ENCODE peak calls at places on chromosomes 7 and 10, in six cellular contexts. P is heart left ventricle, L is HepG2, O is esophagus muscularis mucosa, I is uterus, A is Peyer's patch. J is an unnamed sample.

GRCh38 chr10:789831-790701 is 100.6 kb upstream of the DIP2C start:
- DNase-seq in L (no peak), O (no peak), I (no peak), P (no peak), A (peak; percentile 64), J (no peak)

GRCh38 chr7:17680943-17681351 is 259.3 kb downstream of the SNX13 start:
- DNase-seq in O (no peak), A (no peak), P (no peak), L (peak; percentile 11), I (no peak), J (peak; percentile 64)

GRCh38 chr7:18429547-18429946 is 66.0 kb upstream of the HDAC9 start:
- DNase-seq in I (no peak), O (no peak), L (no peak), A (no peak), P (no peak), J (peak; percentile 64)

GRCh38 chr10:110857265-110858158 is 14.2 kb upstream of the PDCD4 start:
- DNase-seq in P (no peak), A (peak; percentile 88), I (no peak), L (peak; percentile 59), O (no peak), J (peak; percentile 72)

GRCh38 chr7:498678-499641 is 20.7 kb downstream of the PDGFA start:
- DNase-seq in L (no peak), A (no peak), O (no peak), I (no peak), P (no peak), J (no peak)

GRCh38 chr10:102988404-102989314 is 70.6 kb downstream of the CNNM2 start:
- DNase-seq in I (no peak), P (no peak), L (peak; percentile 97), A (no peak), O (no peak), J (peak; percentile 71)

GRCh38 chr7:2034291-2035201 is 198.2 kb downstream of the MAD1L1 start:
- DNase-seq in P (no peak), O (no peak), L (peak; percentile 41), A (no peak), I (no peak), J (no peak)

GRCh38 chr7:16740996-16741395 is 12.6 kb upstream of the TSPAN13 start:
- DNase-seq in P (no peak), O (no peak), L (no peak), I (no peak), A (no peak), J (no peak)

GRCh38 chr10:17257466-17258321 is 29.7 kb downstream of the VIM start:
- DNase-seq in A (peak; percentile 75), I (peak; percentile 41), O (no peak), L (peak; percentile 44), P (peak; percentile 50), J (peak; percentile 90)

GRCh38 chr10:127890935-127891334 is 1.8 kb downstream of the CLRN3 start:
- DNase-seq in O (peak; percentile 26), A (peak; percentile 47), P (no peak), I (no peak), L (no peak), J (no peak)

GRCh38 chr7:76369011-76369410 is 10.2 kb upstream of the YWHAG start:
- DNase-seq in L (no peak), O (no peak), I (no peak), A (no peak), P (no peak), J (no peak)

GRCh38 chr7:117873056-117873932 is at the start of gene CTTNBP2:
- DNase-seq in L (no peak), I (peak; percentile 62), O (no peak), A (peak; percentile 57), P (peak; percentile 56), J (peak; percentile 64)
- TF ChIP-seq CTCF in L (no peak), I (peak; percentile 29), O (no peak), A (no peak), P (no peak), J (no peak)

DNA sequence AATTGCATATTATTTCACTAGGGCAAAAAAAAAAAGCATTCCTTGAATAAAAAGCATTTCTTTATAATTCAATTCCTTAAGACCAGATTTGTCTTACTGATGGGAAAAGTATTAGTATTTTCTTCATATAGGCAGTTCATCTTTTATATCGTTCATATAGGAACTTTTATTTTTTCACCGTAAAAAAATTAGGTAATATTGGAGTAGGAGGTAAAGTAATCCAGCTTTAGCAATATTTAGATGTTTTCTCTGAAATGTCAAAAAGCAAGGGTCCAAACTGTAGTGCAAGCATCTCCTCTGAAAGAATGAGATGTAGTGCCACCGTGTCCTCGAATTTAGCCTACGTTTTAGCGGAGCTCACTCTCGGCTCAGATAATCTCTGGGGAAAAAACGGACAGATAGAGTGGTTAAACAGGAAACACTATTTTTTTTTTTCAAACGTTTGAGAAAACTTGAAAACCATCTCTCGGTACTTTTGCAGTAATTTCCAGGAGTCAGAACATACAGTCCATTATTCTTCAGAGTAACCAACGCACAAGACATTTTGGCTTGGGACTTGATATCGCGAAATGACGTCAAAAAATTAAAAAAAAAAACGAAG is 5.4 kb upstream of the SPAG6 start:
- DNase-seq in P (no peak), A (no peak), L (no peak), I (no peak), O (no peak), J (no peak)
- H3K4me3 ChIP-seq in P (peak overlapping the region; percentile 82), A (peak overlapping the region; percentile 80), L (peak overlapping the region; percentile 69), I (peak overlapping the region; percentile 54), O (peak overlapping the region; percentile 84), J (peak overlapping the region; percentile 78)

GRCh38 chr7:108097703-108098102 is 32.5 kb downstream of the LAMB4 start:
- DNase-seq in P (no peak), L (peak; percentile 20), O (no peak), A (no peak), I (no peak), J (no peak)
- TF ChIP-seq CTCF in P (peak; percentile 28), L (peak; percentile 65), O (peak; percentile 11), A (peak; percentile 61), I (no peak), J (peak; percentile 56)

GRCh38 chr7:92590711-92591310 is 621 bp upstream of the FAM133B start:
- DNase-seq in O (no peak), L (no peak), P (no peak), A (no peak), I (no peak), J (no peak)
- H3K4me3 ChIP-seq in O (peak overlapping the region; percentile 81), L (peak overlapping the region; percentile 66), P (peak overlapping the region; percentile 92), A (peak overlapping the region; percentile 87), I (peak overlapping the region; percentile 85), J (peak overlapping the region; percentile 83)

GRCh38 chr10:98745645-98746044 is 298.9 kb upstream of the HPS1 start:
- DNase-seq in A (no peak), L (no peak), P (no peak), O (no peak), I (no peak), J (no peak)

DNA sequence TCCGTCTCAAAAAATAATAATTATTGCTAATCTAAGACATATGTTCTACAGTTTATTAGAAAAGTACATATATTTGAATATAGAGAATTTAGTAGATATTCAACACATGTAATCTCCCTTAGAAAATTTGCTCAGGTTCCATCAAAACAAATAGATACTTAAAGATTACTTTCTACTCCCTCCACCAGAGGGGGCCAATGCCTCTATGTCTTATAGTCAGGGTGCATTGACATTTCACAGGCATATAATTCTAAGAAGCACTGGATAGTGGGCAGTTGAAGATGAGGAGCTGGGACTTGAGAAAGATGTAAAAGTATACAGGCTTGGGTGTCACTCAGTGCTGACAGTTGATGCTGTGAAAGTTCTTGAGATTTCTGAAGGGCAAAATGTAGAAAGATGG is 301.6 kb upstream of the HPS1 start:
- DNase-seq in I (no peak), P (no peak), L (peak; percentile 30), A (no peak), O (no peak), J (peak; percentile 26)
- TF ChIP-seq CTCF in I (no peak), P (no peak), L (peak; percentile 44), A (peak; percentile 39), O (peak; percentile 53), J (peak; percentile 28)

DNA sequence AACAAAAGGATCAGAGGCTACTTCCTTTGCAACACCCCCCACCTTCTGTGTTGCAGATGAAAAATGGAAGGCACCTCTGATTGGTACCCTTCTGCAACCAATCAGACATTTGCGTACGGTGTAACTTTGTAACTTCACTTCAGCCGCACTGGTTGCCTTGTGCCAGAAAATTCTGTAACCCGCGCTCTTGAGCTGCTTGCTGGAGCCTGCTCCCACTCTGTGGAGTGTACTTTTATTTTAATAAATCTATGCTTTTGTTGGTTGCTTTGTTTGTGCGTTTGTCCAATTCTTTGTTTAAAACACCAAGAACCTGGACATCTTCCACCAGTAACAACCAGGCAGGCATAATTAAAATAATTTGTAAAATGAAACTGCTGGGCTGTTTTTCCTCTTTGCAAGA is 31.5 kb upstream of the TAX1BP1 start:
- DNase-seq in P (no peak), I (no peak), O (no peak), A (no peak), L (no peak), J (no peak)
- H3K4me3 ChIP-seq in P (no peak overlapping the region), I (no peak overlapping the region), O (no peak overlapping the region), A (no peak overlapping the region), L (no peak overlapping the region), J (no peak overlapping the region)

GRCh38 chr7:142528608-142529408 is 220.5 kb upstream of the PRSS1 start:
- DNase-seq in I (no peak), O (peak; percentile 86), L (no peak), A (no peak), P (no peak), J (no peak)
- TF ChIP-seq CTCF in I (no peak), O (no peak), L (no peak), A (no peak), P (no peak), J (peak; percentile 11)

GRCh38 chr7:77808517-77808916 is 9.9 kb downstream of the PHTF2 start:
- DNase-seq in L (no peak), A (no peak), I (no peak), P (no peak), O (no peak), J (no peak)

GRCh38 chr7:77806425-77806824 is 7.9 kb downstream of the PHTF2 start:
- DNase-seq in P (no peak), A (no peak), I (no peak), L (no peak), O (no peak), J (no peak)

GRCh38 chr7:77813180-77813579 is 14.6 kb downstream of the PHTF2 start:
- DNase-seq in L (no peak), P (no peak), I (no peak), A (no peak), O (no peak), J (no peak)

DNA sequence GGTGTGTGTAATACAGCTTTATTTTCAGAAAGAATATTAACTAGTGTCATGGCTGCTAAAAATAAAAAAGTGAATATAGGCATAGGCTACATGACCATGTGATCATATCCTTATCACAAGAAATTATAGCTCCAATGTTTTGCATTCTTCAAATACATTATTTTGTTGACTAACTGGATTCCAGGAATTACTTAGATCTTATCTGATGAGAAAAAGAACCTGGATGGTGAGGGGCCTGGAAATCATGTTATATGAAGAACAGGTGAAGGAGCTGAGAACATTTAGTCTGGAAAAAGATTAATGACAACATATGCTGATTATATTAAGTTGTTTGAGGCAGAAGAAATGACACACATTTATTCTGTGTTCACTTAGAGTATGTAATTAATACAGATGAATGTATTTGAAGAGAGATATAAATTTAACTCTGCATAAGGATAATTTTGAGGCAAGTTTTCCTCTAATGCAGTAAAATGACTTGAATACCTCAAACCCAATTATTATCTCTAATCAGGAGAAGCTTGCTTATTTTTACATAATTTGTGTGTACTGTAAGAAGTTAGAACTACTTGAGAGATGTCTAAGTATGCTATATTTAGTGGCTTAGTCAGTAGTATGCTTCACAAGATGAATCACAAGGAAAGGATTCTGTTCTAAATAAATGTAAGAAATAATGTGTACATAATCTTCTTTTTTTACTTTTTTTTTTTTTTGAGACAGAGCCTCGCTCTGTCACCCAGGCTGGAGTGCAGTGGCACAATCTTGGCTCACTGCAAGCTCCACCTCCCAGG is 13.5 kb downstream of the PHTF2 start:
- DNase-seq in O (no peak), L (peak; percentile 36), I (no peak), A (no peak), P (no peak), J (peak; percentile 77)
- H3K4me3 ChIP-seq in O (no peak overlapping the region), L (no peak overlapping the region), I (no peak overlapping the region), A (no peak overlapping the region), P (no peak overlapping the region), J (no peak overlapping the region)

J was measured in choroid plexus epithelial cell.